ENCODE peak calls at places on chromosomes 2 and 18, in seven cellular contexts. X is body of pancreas, Q is spleen, S is transverse colon, J is K562, C is testis, Y is adrenal gland. U is an unnamed sample.

GRCh38 chr2:106789185-106789584 is 96.8 kb downstream of the ST6GAL2 start:
- DNase-seq in X (no peak), Q (no peak), S (no peak), J (peak; percentile 39), C (peak; percentile 50), Y (no peak), U (no peak)

GRCh38 chr2:8754056-8754790 is 72.4 kb downstream of the ID2 start:
- DNase-seq in X (peak; percentile 7), Q (no peak), S (no peak), J (no peak), C (peak; percentile 61), Y (peak; percentile 9), U (no peak)

GRCh38 chr2:190121971-190122370 is 59.4 kb upstream of the MSTN start:
- DNase-seq in X (no peak), Q (no peak), S (no peak), J (peak; percentile 17), C (no peak), Y (no peak), U (no peak)

GRCh38 chr2:231866450-231866849 is 59.7 kb downstream of the NPPC start:
- DNase-seq in X (no peak), Q (no peak), S (no peak), J (no peak), C (no peak), Y (no peak), U (no peak)

GRCh38 chr2:195658541-195658890 is 1.5 kb downstream of the SLC39A10 start:
- DNase-seq in X (peak; percentile 54), Q (no peak), S (no peak), J (peak; percentile 80), C (peak; percentile 56), Y (peak; percentile 32), U (no peak)

GRCh38 chr2:175203621-175204496 is 22.3 kb upstream of the ATP5MC3 start:
- DNase-seq in X (peak; percentile 65), Q (peak; percentile 76), S (peak; percentile 46), J (peak; percentile 58), C (peak; percentile 67), Y (peak; percentile 63), U (no peak)

GRCh38 chr2:236646871-236647270 is 77.2 kb downstream of the ACKR3 start:
- DNase-seq in X (no peak), Q (no peak), S (no peak), J (no peak), C (no peak), Y (no peak), U (no peak)

GRCh38 chr18:76948345-76948744 is 126.0 kb downstream of the ZNF236 start:
- DNase-seq in X (no peak), Q (no peak), S (no peak), J (no peak), C (no peak), Y (no peak), U (no peak)

GRCh38 chr18:49521251-49521650 is 34.2 kb upstream of the C18orf32 start:
- DNase-seq in X (no peak), Q (peak; percentile 10), S (no peak), J (no peak), C (no peak), Y (no peak), U (no peak)

GRCh38 chr2:71705171-71705960 is 252.0 kb downstream of the DYSF start:
- DNase-seq in X (no peak), Q (peak; percentile 72), S (no peak), J (no peak), C (no peak), Y (no peak), U (no peak)

GRCh38 chr2:121004950-121005349 is 269.3 kb downstream of the GLI2 start:
- DNase-seq in X (no peak), Q (no peak), S (no peak), J (no peak), C (no peak), Y (no peak), U (no peak)

GRCh38 chr2:103121106-103121505 is 359.3 kb downstream of the TMEM182 start:
- DNase-seq in X (no peak), Q (no peak), S (no peak), J (no peak), C (no peak), Y (no peak), U (no peak)

GRCh38 chr2:231489990-231490389 is 25.7 kb upstream of the NCL start:
- DNase-seq in X (peak; percentile 31), Q (no peak), S (peak; percentile 19), J (peak; percentile 22), C (peak; percentile 55), Y (peak; percentile 49), U (no peak)

GRCh38 chr18:47775961-47776360 is 154.5 kb downstream of the SMAD2 start:
- DNase-seq in X (no peak), Q (no peak), S (no peak), J (peak; percentile 37), C (no peak), Y (peak; percentile 42), U (no peak)

GRCh38 chr2:242027676-242028450 is 158.3 kb downstream of the RTP5 start:
- DNase-seq in X (no peak), Q (peak; percentile 45), S (no peak), J (no peak), C (no peak), Y (no peak), U (peak; percentile 16)

GRCh38 chr2:120439637-120440384 is 93.9 kb downstream of the INHBB start:
- DNase-seq in X (no peak), Q (no peak), S (no peak), J (no peak), C (no peak), Y (no peak), U (no peak)

GRCh38 chr2:239942090-239942489 is 83.1 kb downstream of the NDUFA10 start:
- DNase-seq in X (no peak), Q (peak; percentile 71), S (no peak), J (no peak), C (no peak), Y (no peak), U (no peak)

GRCh38 chr2:178188466-178188865 is 5.8 kb upstream of the OSBPL6 start:
- DNase-seq in X (no peak), Q (no peak), S (no peak), J (no peak), C (no peak), Y (no peak), U (no peak)

GRCh38 chr2:188478724-188479123 is 187.1 kb downstream of the GULP1 start:
- DNase-seq in X (no peak), Q (no peak), S (no peak), J (no peak), C (peak; percentile 29), Y (no peak), U (no peak)

GRCh38 chr2:42954227-42954962 is 162.0 kb upstream of the HAAO start:
- DNase-seq in X (no peak), Q (no peak), S (no peak), J (no peak), C (no peak), Y (no peak), U (no peak)

GRCh38 chr2:68977453-68977852 is 3.0 kb downstream of the GKN1 start:
- DNase-seq in X (no peak), Q (no peak), S (no peak), J (no peak), C (no peak), Y (no peak), U (no peak)

GRCh38 chr2:239889641-239890055 is 135.5 kb downstream of the NDUFA10 start:
- DNase-seq in X (no peak), Q (no peak), S (no peak), J (no peak), C (peak; percentile 54), Y (no peak), U (peak; percentile 56)

GRCh38 chr2:16971722-16972234 is 306.1 kb upstream of the CYRIA start:
- DNase-seq in X (no peak), Q (no peak), S (no peak), J (no peak), C (no peak), Y (no peak), U (no peak)

GRCh38 chr2:36445191-36445590 is 89.6 kb downstream of the CRIM1 start:
- DNase-seq in X (no peak), Q (no peak), S (no peak), J (no peak), C (no peak), Y (no peak), U (no peak)

GRCh38 chr2:17940105-17940630 is 61.7 kb downstream of the KCNS3 start:
- DNase-seq in X (no peak), Q (no peak), S (no peak), J (no peak), C (no peak), Y (no peak), U (no peak)

DNA sequence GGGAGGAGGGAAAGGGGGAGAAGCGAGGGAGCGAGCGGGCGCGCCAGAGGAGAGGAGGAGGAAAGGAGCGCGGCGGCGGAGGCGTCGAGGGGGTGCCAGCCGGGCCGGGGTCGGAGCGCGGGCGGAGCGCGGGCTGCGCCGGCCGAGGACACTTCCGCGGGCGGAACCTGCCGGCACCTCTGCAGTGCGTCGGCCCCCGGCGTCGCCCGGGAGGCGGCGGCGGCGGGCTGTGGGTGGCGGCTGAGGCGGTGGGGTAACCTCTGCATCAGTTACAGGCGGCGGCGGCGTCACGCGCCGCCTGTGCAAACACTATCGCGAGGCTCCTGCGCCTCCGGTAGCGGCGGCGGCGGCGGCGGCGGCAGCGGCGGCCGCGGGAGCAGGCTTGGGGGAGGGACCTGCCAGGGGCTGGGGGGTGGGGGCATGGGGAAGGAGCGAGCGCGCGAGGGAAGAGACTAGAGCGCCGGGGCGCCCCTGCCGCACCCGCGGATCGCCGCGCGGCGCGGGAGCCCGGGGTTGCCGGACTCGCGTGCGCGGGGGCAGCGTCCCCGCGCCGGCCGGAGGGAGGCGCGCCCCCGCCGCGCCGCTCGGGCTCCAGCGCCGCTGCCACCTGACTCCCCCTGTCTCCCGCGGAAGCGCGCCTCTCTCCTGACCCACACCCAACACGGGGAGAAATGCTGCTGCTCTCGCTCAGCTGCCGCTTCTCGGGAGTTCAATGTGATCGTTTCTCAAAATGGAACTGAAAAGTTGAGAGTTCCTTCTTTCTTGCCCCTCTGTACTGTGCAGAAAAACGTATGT is at the start of gene TLK1:
- DNase-seq in X (peak; percentile 84), Q (peak; percentile 96), S (peak; percentile 83), J (peak; percentile 91), C (peak; percentile 90), Y (peak; percentile 80), U (peak; percentile 96)
- TF ChIP-seq POLR2A in X (peak; percentile 73), Q (no peak), S (peak; percentile 3), J (peak; percentile 65), C (no peak), Y (peak; percentile 76), U (peak; percentile 53)

DNA sequence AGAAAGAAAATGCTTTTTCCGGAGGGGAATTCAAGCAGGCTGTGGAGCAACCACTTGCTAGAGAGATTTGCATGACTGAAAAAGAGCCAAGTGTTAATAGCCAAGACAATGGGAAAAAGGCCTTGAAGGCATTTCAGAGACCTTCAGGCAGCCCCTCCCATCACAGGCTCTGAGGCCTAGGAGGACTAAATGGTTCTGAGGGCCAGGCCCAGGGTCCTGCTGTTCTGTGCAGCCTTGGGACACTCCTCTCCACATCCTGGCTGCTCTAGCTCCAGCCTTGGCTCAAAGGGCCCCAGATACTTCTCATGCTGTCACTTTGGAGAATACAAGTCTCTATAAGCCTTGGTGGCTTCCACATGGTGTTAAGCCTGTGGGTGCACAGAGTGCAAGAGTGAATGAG is 81.8 kb downstream of the B3GNT2 start:
- DNase-seq in X (no peak), Q (no peak), S (no peak), J (peak; percentile 30), C (no peak), Y (no peak), U (no peak)
- H3K9me3 ChIP-seq in X (no peaks in the 10 kb centered on the region), Q (peaks cover 17% of the 10 kb centered on the region), S (no peaks in the 10 kb centered on the region), J (peaks cover 12% of the 10 kb centered on the region), C (no peaks in the 10 kb centered on the region), Y (peaks cover 13% of the 10 kb centered on the region), U (peaks cover 14% of the 10 kb centered on the region)

GRCh38 chr2:26581991-26582842 is 58.9 kb downstream of the CIB4 start:
- DNase-seq in X (no peak), Q (peak; percentile 63), S (no peak), J (no peak), C (no peak), Y (no peak), U (peak; percentile 14)
- H3K27me3 ChIP-seq in X (no peaks in the 10 kb centered on the region), Q (peaks cover 14% of the 10 kb centered on the region), S (peaks cover 19% of the 10 kb centered on the region), J (peaks cover 93% of the 10 kb centered on the region), C (no peaks in the 10 kb centered on the region), Y (no peaks in the 10 kb centered on the region), U (no peaks in the 10 kb centered on the region)

GRCh38 chr2:207334309-207334630 is 168.5 kb upstream of the KLF7 start:
- DNase-seq in X (no peak), Q (no peak), S (no peak), J (no peak), C (no peak), Y (no peak), U (no peak)
- TF ChIP-seq POLR2A in X (no peak), Q (no peak), S (no peak), J (no peak), C (no peak), Y (no peak), U (no peak)

U was measured in upper lobe of left lung.